ENCODE peak calls at places on chromosome 15, in seven cellular contexts. W is fibroblast of lung, Z is IMR-90, Y is mammary epithelial cell, U is HepG2, I is colonic mucosa, L is mesenchymal stem cell. N is an unnamed sample.

GRCh38 chr15:93173369-93173768 is 84.4 kb upstream of the RGMA start:
- DNase-seq in W (no peak), Z (no peak), Y (peak), U (no peak), I (no peak), L (no peak), N (no peak)

GRCh38 chr15:50797926-50798325 is 32.4 kb upstream of the SPPL2A start:
- DNase-seq in W (no peak), Z (no peak), Y (peak), U (no peak), I (peak), L (no peak), N (no peak)

GRCh38 chr15:44712108-44713005 is 1.0 kb downstream of the B2M start:
- DNase-seq in W (peak), Z (peak), Y (peak), U (peak), I (peak), L (peak), N (peak)

GRCh38 chr15:62453979-62454378 is 288.9 kb upstream of the C2CD4B start:
- DNase-seq in W (peak), Z (peak), Y (peak), U (no peak), I (no peak), L (peak), N (no peak)

GRCh38 chr15:99762288-99762687 is 29.1 kb upstream of the LYSMD4 start:
- DNase-seq in W (no peak), Z (no peak), Y (no peak), U (no peak), I (no peak), L (no peak), N (no peak)

GRCh38 chr15:37104413-37105392 is 4.4 kb upstream of the MEIS2 start:
- DNase-seq in W (no peak), Z (no peak), Y (no peak), U (no peak), I (no peak), L (peak), N (no peak)

GRCh38 chr15:100171411-100171810 is 170.4 kb downstream of the ADAMTS17 start:
- DNase-seq in W (no peak), Z (no peak), Y (no peak), U (no peak), I (no peak), L (no peak), N (no peak)

GRCh38 chr15:55218068-55218467 is 21.3 kb upstream of the RSL24D1 start:
- DNase-seq in W (no peak), Z (no peak), Y (no peak), U (no peak), I (no peak), L (no peak), N (no peak)

GRCh38 chr15:75666823-75667501 is 19.2 kb downstream of the SNX33 start:
- DNase-seq in W (peak), Z (peak), Y (peak), U (peak), I (peak), L (peak), N (no peak)

GRCh38 chr15:33654859-33655258 is 313.4 kb upstream of the CHRM5 start:
- DNase-seq in W (no peak), Z (no peak), Y (peak), U (no peak), I (no peak), L (no peak), N (no peak)

GRCh38 chr15:101013769-101014223 is 94.6 kb downstream of the LRRK1 start:
- DNase-seq in W (no peak), Z (no peak), Y (no peak), U (no peak), I (peak), L (no peak), N (no peak)

GRCh38 chr15:58568157-58568571 is 136.4 kb downstream of the LIPC start:
- DNase-seq in W (no peak), Z (no peak), Y (peak), U (no peak), I (peak), L (no peak), N (no peak)

GRCh38 chr15:68819451-68820204 is 1.1 kb downstream of the ANP32A start:
- DNase-seq in W (peak), Z (peak), Y (peak), U (peak), I (peak), L (peak), N (peak)

GRCh38 chr15:68196445-68197169 is 8.5 kb downstream of the CALML4 start:
- DNase-seq in W (no peak), Z (no peak), Y (no peak), U (no peak), I (no peak), L (no peak), N (no peak)

GRCh38 chr15:25776071-25776740 is 86.9 kb downstream of the ATP10A start:
- DNase-seq in W (no peak), Z (no peak), Y (no peak), U (no peak), I (peak), L (no peak), N (no peak)

GRCh38 chr15:98904466-98905048 is 103.0 kb downstream of the PGPEP1L start:
- DNase-seq in W (peak), Z (peak), Y (peak), U (peak), I (peak), L (peak), N (peak)

GRCh38 chr15:55574096-55574495 is 14.0 kb downstream of the PYGO1 start:
- DNase-seq in W (no peak), Z (no peak), Y (no peak), U (no peak), I (no peak), L (no peak), N (no peak)

GRCh38 chr15:97470417-97470816 is 490.1 kb upstream of the ARRDC4 start:
- DNase-seq in W (no peak), Z (no peak), Y (no peak), U (no peak), I (no peak), L (no peak), N (no peak)

GRCh38 chr15:33737687-33738606 is 230.3 kb upstream of the CHRM5 start:
- DNase-seq in W (peak), Z (peak), Y (peak), U (peak), I (peak), L (peak), N (peak)

GRCh38 chr15:67799801-67800205 is 25.5 kb upstream of the SKOR1 start:
- DNase-seq in W (no peak), Z (no peak), Y (no peak), U (no peak), I (no peak), L (no peak), N (no peak)

GRCh38 chr15:29090617-29091466 is 178.8 kb downstream of the NSMCE3 start:
- DNase-seq in W (peak), Z (peak), Y (no peak), U (peak), I (no peak), L (peak), N (peak)

GRCh38 chr15:29670945-29671307 is 151.3 kb downstream of the TJP1 start:
- DNase-seq in W (peak), Z (peak), Y (peak), U (peak), I (peak), L (peak), N (no peak)

GRCh38 chr15:98635848-98636247 is 12.5 kb upstream of the IGF1R start:
- DNase-seq in W (no peak), Z (no peak), Y (no peak), U (no peak), I (no peak), L (no peak), N (no peak)

GRCh38 chr15:60237411-60237810 is 160.4 kb downstream of the ANXA2 start:
- DNase-seq in W (peak), Z (peak), Y (no peak), U (no peak), I (no peak), L (peak), N (no peak)

GRCh38 chr15:65758242-65758641 is 33.9 kb downstream of the DENND4A start:
- DNase-seq in W (no peak), Z (no peak), Y (no peak), U (no peak), I (no peak), L (no peak), N (no peak)

GRCh38 chr15:29322407-29322806 is 52.8 kb upstream of the NSMCE3 start:
- DNase-seq in W (peak), Z (peak), Y (no peak), U (no peak), I (no peak), L (peak), N (no peak)

GRCh38 chr15:62187425-62187824 is 22.3 kb upstream of the C2CD4B start:
- DNase-seq in W (no peak), Z (no peak), Y (no peak), U (no peak), I (no peak), L (no peak), N (no peak)

GRCh38 chr15:49282366-49282765 is 112.3 kb downstream of the GALK2 start:
- DNase-seq in W (peak), Z (peak), Y (no peak), U (no peak), I (no peak), L (no peak), N (no peak)

GRCh38 chr15:53808058-53808703 is 48.7 kb upstream of the WDR72 start:
- DNase-seq in W (peak), Z (no peak), Y (no peak), U (peak), I (no peak), L (peak), N (no peak)

GRCh38 chr15:36024066-36024465 is 478.1 kb upstream of the DPH6 start:
- DNase-seq in W (peak), Z (peak), Y (no peak), U (no peak), I (no peak), L (peak), N (no peak)

GRCh38 chr15:87805117-87805820 is 451.3 kb downstream of the NTRK3 start:
- DNase-seq in W (no peak), Z (no peak), Y (no peak), U (no peak), I (no peak), L (no peak), N (no peak)

GRCh38 chr15:101501703-101502373 is 12.3 kb upstream of the PCSK6 start:
- DNase-seq in W (no peak), Z (no peak), Y (no peak), U (peak), I (no peak), L (no peak), N (peak)

GRCh38 chr15:29935296-29936020 is 113.2 kb upstream of the TJP1 start:
- DNase-seq in W (no peak), Z (no peak), Y (no peak), U (no peak), I (peak), L (no peak), N (no peak)

GRCh38 chr15:64251658-64252057 is 88.8 kb upstream of the PPIB start:
- DNase-seq in W (no peak), Z (no peak), Y (no peak), U (no peak), I (no peak), L (no peak), N (no peak)

GRCh38 chr15:64249842-64250575 is 87.2 kb upstream of the PPIB start:
- DNase-seq in W (no peak), Z (peak), Y (peak), U (no peak), I (no peak), L (no peak), N (no peak)

GRCh38 chr15:64247906-64248541 is 85.2 kb upstream of the PPIB start:
- DNase-seq in W (peak), Z (peak), Y (peak), U (peak), I (peak), L (peak), N (no peak)

GRCh38 chr15:64249406-64249805 is 86.6 kb upstream of the PPIB start:
- DNase-seq in W (no peak), Z (no peak), Y (peak), U (no peak), I (no peak), L (no peak), N (no peak)

GRCh38 chr15:64251121-64251520 is 88.3 kb upstream of the PPIB start:
- DNase-seq in W (peak), Z (peak), Y (no peak), U (no peak), I (no peak), L (peak), N (no peak)
- H3K4me3 ChIP-seq in W (no peak), Z (no peak), Y (no peak), U (no peak), I (no peak), L (no peak), N (no peak)

DNA sequence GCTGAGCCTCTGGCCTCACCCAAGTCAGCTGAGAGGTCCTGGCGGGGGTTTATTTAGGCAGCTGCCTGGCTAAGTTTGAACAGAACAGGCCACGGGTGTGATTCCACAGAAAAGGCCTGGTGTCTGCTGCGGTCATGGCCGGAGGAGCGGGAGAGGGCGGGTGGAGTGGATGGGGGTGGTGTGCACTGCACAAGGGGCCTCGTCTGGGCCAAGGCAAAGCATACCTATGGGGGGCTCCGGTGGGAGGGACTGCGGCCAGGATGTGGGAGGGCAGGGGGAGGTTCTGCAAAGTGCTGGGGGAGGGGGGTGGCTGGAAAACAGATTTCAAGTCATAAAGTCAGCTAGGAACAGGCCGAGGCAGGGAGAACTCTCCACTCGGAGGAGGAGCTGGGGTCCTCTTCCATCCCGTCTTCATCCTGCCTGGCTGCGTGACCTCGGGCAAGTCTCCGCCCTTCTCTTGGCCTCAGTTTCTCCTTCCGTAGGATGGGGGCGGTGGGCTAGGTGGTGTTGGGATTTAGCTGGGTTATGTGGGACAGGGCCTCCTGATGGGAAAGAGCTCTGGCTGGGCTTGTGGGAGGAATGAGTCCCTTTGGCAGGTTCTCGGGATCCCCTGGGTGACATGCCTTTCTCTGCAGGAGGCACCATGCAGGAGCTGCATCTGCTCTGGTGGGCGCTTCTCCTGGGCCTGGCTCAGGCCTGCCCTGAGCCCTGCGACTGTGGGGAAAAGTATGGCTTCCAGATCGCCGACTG is 881 bp downstream of the ISLR start:
- DNase-seq in W (peak), Z (no peak), Y (no peak), U (no peak), I (no peak), L (peak), N (no peak)
- H3K9ac ChIP-seq in W (peak), Z (no peak), Y (no peak), U (no peak), I (peak), L (peak), N (no peak)

DNA sequence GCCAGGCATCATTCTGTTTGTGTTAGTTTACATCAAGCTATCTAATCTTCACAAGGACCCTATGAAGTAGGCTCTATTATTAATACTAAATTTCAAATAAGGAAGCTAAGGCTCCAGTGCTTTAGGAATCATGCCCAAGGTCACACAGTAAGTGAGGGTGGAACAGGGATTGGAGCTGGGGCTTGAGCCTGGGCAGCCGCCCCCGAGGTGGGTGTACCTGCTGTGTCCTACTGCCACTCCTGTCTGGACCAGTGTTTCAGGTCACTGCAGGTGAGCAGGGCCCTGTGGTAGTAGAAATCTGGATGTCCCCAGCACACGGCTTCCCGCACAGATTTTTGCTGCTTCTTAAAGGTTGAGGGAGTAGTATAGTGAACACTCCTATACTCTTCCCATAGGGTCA is 6.5 kb downstream of the KLF13 start:
- DNase-seq in W (no peak), Z (no peak), Y (no peak), U (no peak), I (no peak), L (no peak), N (no peak)
- H3K27ac ChIP-seq in W (no peak), Z (no peak), Y (no peak), U (no peak), I (no peak), L (no peak), N (no peak)

DNA sequence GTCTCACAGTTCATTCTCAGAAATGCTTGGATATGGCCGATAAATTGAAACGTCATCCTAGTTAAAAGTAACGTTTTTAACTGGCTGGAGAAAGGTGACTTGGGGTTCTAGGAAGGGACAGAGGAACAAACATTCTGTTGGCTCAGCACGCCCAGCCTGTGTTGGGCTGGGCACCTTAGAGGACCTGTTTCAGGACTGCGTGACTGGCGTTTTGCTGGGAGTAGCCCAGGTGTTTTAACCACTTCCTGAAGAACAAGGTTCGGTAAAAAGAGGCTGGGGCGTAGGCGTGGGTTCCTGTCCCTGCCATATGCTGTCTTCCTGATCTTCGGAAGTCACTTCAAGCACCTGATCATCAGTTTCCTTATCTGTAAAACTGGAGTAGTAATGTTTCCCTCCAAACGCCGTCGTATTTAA is 1.1 kb upstream of the TLNRD1 start:
- DNase-seq in W (no peak), Z (no peak), Y (no peak), U (no peak), I (peak), L (no peak), N (peak)
- H3K4me3 ChIP-seq in W (peak), Z (no peak), Y (peak), U (peak), I (peak), L (peak), N (peak)

GRCh38 chr15:70766597-70766996 is 3.2 kb upstream of the UACA start:
- DNase-seq in W (no peak), Z (no peak), Y (no peak), U (no peak), I (no peak), L (no peak), N (no peak)

GRCh38 chr15:70763120-70763949 is at the start of gene UACA:
- DNase-seq in W (peak), Z (peak), Y (peak), U (peak), I (peak), L (peak), N (no peak)

GRCh38 chr15:70763950-70764730 is 782 bp upstream of the UACA start:
- DNase-seq in W (no peak), Z (no peak), Y (no peak), U (no peak), I (peak), L (no peak), N (no peak)

GRCh38 chr15:70767668-70768067 is 4.3 kb upstream of the UACA start:
- DNase-seq in W (no peak), Z (no peak), Y (no peak), U (no peak), I (no peak), L (no peak), N (no peak)

DNA sequence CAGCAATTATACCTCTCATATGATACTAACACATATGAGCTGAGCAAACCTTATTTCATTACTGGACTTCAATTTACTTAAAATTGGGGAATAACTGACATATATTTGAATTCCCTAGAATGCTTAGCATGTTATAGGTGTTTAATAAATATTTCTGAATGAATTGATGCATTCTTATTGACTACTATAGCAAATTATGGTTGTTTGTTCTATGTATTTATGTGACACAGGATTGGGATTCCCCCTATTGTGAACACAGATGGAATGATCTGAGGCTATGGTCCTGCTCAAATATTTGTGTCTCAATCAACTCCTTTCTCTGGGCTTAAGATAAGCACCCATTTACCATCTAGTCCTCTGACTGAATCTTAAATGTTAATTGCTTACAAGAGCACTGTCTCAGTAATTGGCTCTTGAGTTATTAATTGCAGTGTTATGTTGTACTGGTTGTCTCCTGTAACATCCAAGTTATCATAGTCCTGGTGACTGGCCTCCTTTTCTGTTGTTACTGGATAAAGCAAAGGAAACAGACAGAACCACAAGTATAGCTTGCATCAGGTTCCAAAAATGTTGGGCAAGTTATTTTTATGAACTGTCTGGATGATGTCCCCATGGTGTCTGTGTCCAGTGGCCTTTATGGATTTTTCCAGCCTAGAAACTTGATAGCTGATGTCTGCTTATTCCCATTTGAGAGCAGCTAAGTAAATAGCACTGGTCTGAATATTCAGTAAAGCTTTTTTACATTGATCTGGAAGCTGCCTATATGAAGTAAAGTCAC is 2.3 kb upstream of the UACA start:
- DNase-seq in W (peak), Z (peak), Y (no peak), U (no peak), I (no peak), L (peak), N (no peak)
- H3K9ac ChIP-seq in W (no peak), Z (no peak), Y (no peak), U (no peak), I (no peak), L (peak), N (no peak)

DNA sequence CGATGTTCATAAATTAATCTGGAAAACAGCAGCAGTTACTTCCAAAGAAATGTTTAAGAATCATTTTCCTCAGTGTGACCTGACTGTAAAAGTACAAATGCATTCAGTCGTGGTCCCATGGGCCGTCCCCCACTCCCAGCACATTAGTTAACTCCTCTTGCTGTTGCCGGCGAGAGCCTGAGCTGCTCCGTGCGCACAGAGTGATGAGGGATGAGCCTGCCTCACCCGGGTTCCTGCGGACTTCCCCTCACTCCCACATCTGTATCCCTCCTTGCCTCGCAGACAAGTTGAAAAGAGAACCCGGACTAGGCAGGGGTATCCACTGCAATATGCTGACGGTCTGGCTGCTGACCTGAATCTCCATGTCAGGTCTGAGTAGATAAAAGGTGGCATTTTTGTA is 861.7 kb upstream of the NR2F2 start:
- DNase-seq in W (no peak), Z (no peak), Y (no peak), U (no peak), I (no peak), L (no peak), N (no peak)
- H3K27ac ChIP-seq in W (no peak), Z (no peak), Y (no peak), U (no peak), I (no peak), L (no peak), N (no peak)

N was measured in DND-41.